ENCODE peak calls at places on chromosome 18, in four cellular contexts. M, Z, U and I are unnamed samples.

GRCh38 chr18:25005602-25006375 is 346.2 kb downstream of the ZNF521 start:
- DNase-seq in U (no peak), Z (peak; percentile 25), M (no peak), I (peak; percentile 69)

GRCh38 chr18:55983433-55983832 is 395.4 kb upstream of the TCF4 start:
- DNase-seq in U (no peak), M (peak; percentile 25), Z (peak; percentile 3), I (peak; percentile 33)

GRCh38 chr18:26089247-26090129 is 925 bp downstream of the SS18 start:
- DNase-seq in M (peak; percentile 25), U (no peak), Z (peak; percentile 40), I (peak; percentile 54)

GRCh38 chr18:627211-627610 is 30.2 kb upstream of the TYMS start:
- DNase-seq in U (no peak), M (no peak), Z (no peak), I (no peak)

GRCh38 chr18:22132258-22132657 is 37.1 kb upstream of the GATA6 start:
- DNase-seq in U (no peak), M (no peak), Z (no peak), I (no peak)

GRCh38 chr18:75211721-75212625 is 1.4 kb downstream of the TSHZ1 start:
- DNase-seq in M (no peak), Z (peak; percentile 20), U (no peak), I (peak; percentile 56)

GRCh38 chr18:63492851-63493250 is 16.1 kb downstream of the SERPINB5 start:
- DNase-seq in U (no peak), Z (peak; percentile 6), M (no peak), I (no peak)

GRCh38 chr18:63869851-63870250 is 17.7 kb upstream of the SERPINB2 start:
- DNase-seq in M (no peak), U (no peak), Z (peak; percentile 65), I (no peak)

GRCh38 chr18:70758780-70759179 is 469.9 kb downstream of the SOCS6 start:
- DNase-seq in M (no peak), U (no peak), Z (no peak), I (no peak)

GRCh38 chr18:51278045-51278649 is 80.7 kb upstream of the MEX3C start:
- DNase-seq in M (no peak), U (no peak), Z (peak; percentile 57), I (no peak)

GRCh38 chr18:55326134-55326533 is 261.9 kb downstream of the TCF4 start:
- DNase-seq in U (no peak), M (no peak), Z (no peak), I (no peak)

GRCh38 chr18:74493689-74494088 is 2.5 kb upstream of the CNDP2 start:
- DNase-seq in Z (peak; percentile 59), U (no peak), M (peak; percentile 54), I (peak; percentile 54)

GRCh38 chr18:42644729-42645131 is 470.8 kb downstream of the RIT2 start:
- DNase-seq in U (no peak), Z (peak; percentile 11), M (peak; percentile 67), I (peak; percentile 89)

GRCh38 chr18:59814872-59815271 is 84.9 kb upstream of the PMAIP1 start:
- DNase-seq in U (no peak), Z (peak; percentile 57), M (peak; percentile 85), I (no peak)

GRCh38 chr18:67232991-67233390 is 283.5 kb downstream of the DSEL start:
- DNase-seq in Z (no peak), U (no peak), M (no peak), I (no peak)

GRCh38 chr18:46480187-46480586 is 176.8 kb downstream of the LOXHD1 start:
- DNase-seq in Z (no peak), M (no peak), U (no peak), I (no peak)

GRCh38 chr18:3773303-3773702 is 323.3 kb downstream of the TGIF1 start:
- DNase-seq in Z (no peak), M (no peak), U (no peak), I (no peak)
- TF ChIP-seq CTCF in Z (peak; percentile 32), M (peak; percentile 4), U (peak; percentile 17), I (no peak)

GRCh38 chr18:61749031-61749430 is 143.8 kb downstream of the RNF152 start:
- DNase-seq in M (no peak), U (no peak), Z (no peak), I (peak; percentile 85)
- H3K4me2 ChIP-seq in M (no peak overlapping the region), U (no peak overlapping the region), Z (no peak overlapping the region), I (peak overlapping the region; percentile 57)

GRCh38 chr18:34884456-34884855 is 156.8 kb upstream of the MAPRE2 start:
- DNase-seq in M (no peak), Z (no peak), U (no peak), I (no peak)

GRCh38 chr18:34886162-34886561 is 155.1 kb upstream of the MAPRE2 start:
- DNase-seq in U (no peak), Z (no peak), M (no peak), I (no peak)

GRCh38 chr18:34880403-34880802 is 160.8 kb upstream of the MAPRE2 start:
- DNase-seq in M (no peak), U (no peak), Z (no peak), I (no peak)

GRCh38 chr18:34880882-34881852 is 160.0 kb upstream of the MAPRE2 start:
- DNase-seq in U (no peak), Z (no peak), M (no peak), I (peak; percentile 20)
- TF ChIP-seq CTCF in U (no peak), Z (peak; percentile 30), M (peak; percentile 16), I (no peak)

DNA sequence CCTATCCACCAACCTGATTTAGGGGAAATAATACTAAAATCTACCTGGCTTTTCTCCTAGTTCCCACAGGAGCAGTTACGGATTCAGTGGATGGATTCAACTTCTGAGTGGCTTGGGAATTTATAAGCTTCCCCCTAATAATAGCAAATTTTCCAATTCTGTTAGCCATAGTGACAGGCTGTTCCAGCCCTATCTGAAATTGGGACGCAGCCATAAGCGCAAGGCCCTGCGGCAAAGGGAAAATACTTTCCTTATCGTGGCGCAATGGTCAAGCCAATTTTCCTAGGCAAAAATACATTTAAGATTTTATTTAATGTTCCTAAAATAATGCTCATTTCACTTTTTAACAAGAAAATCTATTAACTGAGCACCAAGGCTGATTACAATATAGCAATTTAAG is 49.7 kb downstream of the CDH2 start:
- DNase-seq in M (no peak), U (no peak), Z (no peak), I (no peak)
- H3K4me2 ChIP-seq in M (no peak overlapping the region), U (no peak overlapping the region), Z (no peak overlapping the region), I (no peak overlapping the region)

GRCh38 chr18:48539406-48540328 is 836 bp downstream of the CTIF start:
- DNase-seq in M (peak; percentile 41), Z (peak; percentile 58), U (no peak), I (peak; percentile 59)

GRCh38 chr18:48541747-48542108 is 2.9 kb downstream of the CTIF start:
- DNase-seq in Z (no peak), U (no peak), M (no peak), I (no peak)

GRCh38 chr18:48538531-48539405 is at the start of gene CTIF:
- DNase-seq in Z (peak; percentile 94), U (peak; percentile 12), M (peak; percentile 95), I (peak; percentile 96)

GRCh38 chr18:48541026-48541746 is 2.4 kb downstream of the CTIF start:
- DNase-seq in M (peak; percentile 76), Z (peak; percentile 80), U (no peak), I (peak; percentile 65)

GRCh38 chr18:48540329-48541025 is 1.6 kb downstream of the CTIF start:
- DNase-seq in U (no peak), Z (peak; percentile 68), M (peak; percentile 39), I (peak; percentile 69)
- TF ChIP-seq CTCF in U (peak; percentile 13), Z (peak; percentile 35), M (no peak), I (no peak)

GRCh38 chr18:77069931-77070330 is 62.7 kb downstream of the MBP start:
- DNase-seq in U (no peak), M (no peak), Z (no peak), I (no peak)

GRCh38 chr18:77067315-77068061 is 65.1 kb downstream of the MBP start:
- DNase-seq in M (peak; percentile 95), U (peak; percentile 59), Z (peak; percentile 89), I (peak; percentile 86)

GRCh38 chr18:77069482-77069881 is 63.1 kb downstream of the MBP start:
- DNase-seq in Z (no peak), M (no peak), U (no peak), I (no peak)

GRCh38 chr18:77068321-77068841 is 64.2 kb downstream of the MBP start:
- DNase-seq in U (peak; percentile 39), Z (peak; percentile 65), M (peak; percentile 66), I (no peak)

DNA sequence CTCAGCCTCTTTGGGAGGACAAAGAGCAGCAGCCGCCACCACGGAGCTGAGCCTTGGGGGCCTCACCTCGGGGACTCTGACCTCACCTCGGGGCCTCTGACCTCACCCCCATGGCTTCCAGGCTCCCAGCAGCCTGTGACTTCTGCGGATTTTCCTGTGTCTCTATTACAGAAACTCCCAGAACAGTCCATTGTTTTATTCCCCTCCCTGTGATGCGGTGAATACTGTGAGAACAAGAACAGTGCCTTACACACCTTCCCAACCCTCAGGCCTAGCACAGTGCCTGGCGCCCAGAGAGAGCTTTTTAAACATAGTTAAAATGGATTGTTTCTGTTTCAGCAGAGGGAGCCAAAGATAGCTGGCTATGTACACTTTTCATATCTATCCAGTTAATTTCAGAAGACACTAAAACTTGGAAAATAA is 63.7 kb downstream of the MBP start:
- DNase-seq in U (no peak), Z (peak; percentile 25), M (no peak), I (no peak)
- H3K4me2 ChIP-seq in U (peak overlapping the region; percentile 87), Z (no peak overlapping the region), M (peak overlapping the region; percentile 81), I (no peak overlapping the region)

GRCh38 chr18:3451989-3452749 is 2.2 kb downstream of the TGIF1 start:
- DNase-seq in U (no peak), M (peak; percentile 71), Z (peak; percentile 68), I (peak; percentile 70)
- TF ChIP-seq CTCF in U (no peak), M (no peak), Z (no peak), I (no peak)

GRCh38 chr18:44702594-44702993 is 21.9 kb downstream of the SETBP1 start:
- DNase-seq in M (no peak), U (no peak), Z (no peak), I (no peak)

GRCh38 chr18:44700652-44701051 is 20.0 kb downstream of the SETBP1 start:
- DNase-seq in Z (peak; percentile 63), U (no peak), M (peak; percentile 53), I (no peak)

GRCh38 chr18:44699571-44700261 is 19.0 kb downstream of the SETBP1 start:
- DNase-seq in Z (no peak), M (no peak), U (no peak), I (no peak)

GRCh38 chr18:44698518-44698917 is 17.8 kb downstream of the SETBP1 start:
- DNase-seq in U (no peak), Z (no peak), M (no peak), I (no peak)

GRCh38 chr18:44701227-44701626 is 20.5 kb downstream of the SETBP1 start:
- DNase-seq in U (no peak), M (no peak), Z (no peak), I (no peak)
- H3K4me2 ChIP-seq in U (no peak overlapping the region), M (peak overlapping the region; percentile 46), Z (peak overlapping the region; percentile 73), I (no peak overlapping the region)

GRCh38 chr18:32454667-32455066 is 16.0 kb downstream of the GAREM1 start:
- DNase-seq in U (no peak), M (no peak), Z (no peak), I (no peak)
- TF ChIP-seq CTCF in U (no peak), M (no peak), Z (no peak), I (no peak)

GRCh38 chr18:12317664-12318333 is 9.8 kb downstream of the TUBB6 start:
- DNase-seq in Z (no peak), U (no peak), M (peak; percentile 47), I (no peak)
- H3K4me2 ChIP-seq in Z (no peak overlapping the region), U (peak overlapping the region; percentile 23), M (peak overlapping the region; percentile 31), I (no peak overlapping the region)